ENCODE peak calls at places on chromosomes 2 and 18, in nine cellular contexts. One of them, this sample, is unnamed.

GRCh38 chr18:62281684-62282083 is 43.4 kb upstream of the TNFRSF11A start:
- DNase-seq in breast epithelium: no peak
- DNase-seq in Karpas-422: no peak
- DNase-seq in mammary epithelial cell: peak; percentile 74
- DNase-seq in right atrium auricular region: no peak
- DNase-seq in testis: no peak
- DNase-seq in mesendoderm: no peak
- DNase-seq in bronchial epithelial cell: peak; percentile 91
- DNase-seq in NT2/D1: no peak
- DNase-seq in this sample: peak; percentile 90

GRCh38 chr2:224085246-224085645 is 46.2 kb upstream of the SERPINE2 start:
- DNase-seq in right atrium auricular region: no peak
- DNase-seq in mammary epithelial cell: peak; percentile 71
- DNase-seq in testis: no peak
- DNase-seq in Karpas-422: no peak
- DNase-seq in bronchial epithelial cell: peak; percentile 76
- DNase-seq in mesendoderm: no peak
- DNase-seq in NT2/D1: no peak
- DNase-seq in breast epithelium: no peak
- DNase-seq in this sample: peak; percentile 82

GRCh38 chr2:168452781-168453180 is 3.3 kb upstream of the CERS6 start:
- DNase-seq in bronchial epithelial cell: peak; percentile 59
- DNase-seq in mesendoderm: no peak
- DNase-seq in breast epithelium: no peak
- DNase-seq in NT2/D1: no peak
- DNase-seq in Karpas-422: no peak
- DNase-seq in testis: no peak
- DNase-seq in mammary epithelial cell: peak; percentile 46
- DNase-seq in right atrium auricular region: no peak
- DNase-seq in this sample: no peak

GRCh38 chr2:48768669-48769068 is 13.1 kb upstream of the LHCGR start:
- DNase-seq in breast epithelium: no peak
- DNase-seq in Karpas-422: no peak
- DNase-seq in mesendoderm: peak; percentile 63
- DNase-seq in bronchial epithelial cell: no peak
- DNase-seq in NT2/D1: no peak
- DNase-seq in testis: no peak
- DNase-seq in right atrium auricular region: no peak
- DNase-seq in mammary epithelial cell: peak; percentile 7
- DNase-seq in this sample: no peak

GRCh38 chr2:8604262-8604661 is 77.6 kb upstream of the ID2 start:
- DNase-seq in breast epithelium: no peak
- DNase-seq in mesendoderm: no peak
- DNase-seq in bronchial epithelial cell: peak; percentile 32
- DNase-seq in Karpas-422: no peak
- DNase-seq in NT2/D1: no peak
- DNase-seq in testis: no peak
- DNase-seq in right atrium auricular region: no peak
- DNase-seq in mammary epithelial cell: no peak
- DNase-seq in this sample: peak; percentile 79

GRCh38 chr18:61360440-61361383 is 27.5 kb downstream of the CDH20 start:
- DNase-seq in mesendoderm: no peak
- DNase-seq in NT2/D1: no peak
- DNase-seq in mammary epithelial cell: no peak
- DNase-seq in testis: no peak
- DNase-seq in right atrium auricular region: no peak
- DNase-seq in Karpas-422: peak; percentile 45
- DNase-seq in breast epithelium: no peak
- DNase-seq in bronchial epithelial cell: no peak
- DNase-seq in this sample: no peak

GRCh38 chr2:241863021-241863954 is 4.6 kb upstream of the PDCD1 start:
- DNase-seq in bronchial epithelial cell: no peak
- DNase-seq in mammary epithelial cell: no peak
- DNase-seq in mesendoderm: no peak
- DNase-seq in NT2/D1: no peak
- DNase-seq in breast epithelium: no peak
- DNase-seq in right atrium auricular region: no peak
- DNase-seq in Karpas-422: no peak
- DNase-seq in testis: peak; percentile 64
- DNase-seq in this sample: no peak

GRCh38 chr2:23632831-23633395 is 247.9 kb downstream of the KLHL29 start:
- DNase-seq in NT2/D1: no peak
- DNase-seq in mammary epithelial cell: no peak
- DNase-seq in testis: no peak
- DNase-seq in right atrium auricular region: no peak
- DNase-seq in breast epithelium: no peak
- DNase-seq in Karpas-422: no peak
- DNase-seq in mesendoderm: no peak
- DNase-seq in bronchial epithelial cell: no peak
- DNase-seq in this sample: no peak

GRCh38 chr2:175950512-175950911 is 51.6 kb downstream of the LNPK start:
- DNase-seq in mesendoderm: no peak
- DNase-seq in right atrium auricular region: no peak
- DNase-seq in breast epithelium: no peak
- DNase-seq in Karpas-422: no peak
- DNase-seq in NT2/D1: no peak
- DNase-seq in bronchial epithelial cell: no peak
- DNase-seq in mammary epithelial cell: no peak
- DNase-seq in testis: no peak
- DNase-seq in this sample: no peak

GRCh38 chr2:175948202-175948601 is 53.9 kb downstream of the LNPK start:
- DNase-seq in NT2/D1: no peak
- DNase-seq in mammary epithelial cell: no peak
- DNase-seq in breast epithelium: no peak
- DNase-seq in right atrium auricular region: no peak
- DNase-seq in bronchial epithelial cell: no peak
- DNase-seq in testis: no peak
- DNase-seq in mesendoderm: no peak
- DNase-seq in Karpas-422: no peak
- DNase-seq in this sample: no peak

GRCh38 chr2:175941699-175942098 is 60.4 kb downstream of the LNPK start:
- DNase-seq in right atrium auricular region: no peak
- DNase-seq in breast epithelium: no peak
- DNase-seq in NT2/D1: no peak
- DNase-seq in mesendoderm: no peak
- DNase-seq in testis: no peak
- DNase-seq in Karpas-422: no peak
- DNase-seq in bronchial epithelial cell: no peak
- DNase-seq in mammary epithelial cell: no peak
- DNase-seq in this sample: no peak

GRCh38 chr2:175947073-175947472 is 55.0 kb downstream of the LNPK start:
- DNase-seq in breast epithelium: no peak
- DNase-seq in testis: no peak
- DNase-seq in mesendoderm: no peak
- DNase-seq in Karpas-422: no peak
- DNase-seq in NT2/D1: no peak
- DNase-seq in right atrium auricular region: no peak
- DNase-seq in bronchial epithelial cell: no peak
- DNase-seq in mammary epithelial cell: no peak
- DNase-seq in this sample: no peak
- H3K4me3 ChIP-seq in breast epithelium: no peak overlapping the region
- H3K4me3 ChIP-seq in testis: no peak overlapping the region
- H3K4me3 ChIP-seq in mesendoderm: no peak overlapping the region
- H3K4me3 ChIP-seq in Karpas-422: no peak overlapping the region
- H3K4me3 ChIP-seq in NT2/D1: no peak overlapping the region
- H3K4me3 ChIP-seq in right atrium auricular region: no peak overlapping the region
- H3K4me3 ChIP-seq in bronchial epithelial cell: no peak overlapping the region
- H3K4me3 ChIP-seq in mammary epithelial cell: no peak overlapping the region
- H3K4me3 ChIP-seq in this sample: no peak overlapping the region

GRCh38 chr2:112062894-112063293 is 7.8 kb downstream of the TMEM87B start:
- DNase-seq in mammary epithelial cell: no peak
- DNase-seq in Karpas-422: no peak
- DNase-seq in mesendoderm: no peak
- DNase-seq in testis: no peak
- DNase-seq in NT2/D1: no peak
- DNase-seq in breast epithelium: no peak
- DNase-seq in right atrium auricular region: no peak
- DNase-seq in bronchial epithelial cell: no peak
- DNase-seq in this sample: no peak
- H3K36me3 ChIP-seq in mammary epithelial cell: peaks cover 17% of the 10 kb centered on the region
- H3K36me3 ChIP-seq in Karpas-422: peaks cover 58% of the 10 kb centered on the region
- H3K36me3 ChIP-seq in mesendoderm: peaks cover 2% of the 10 kb centered on the region
- H3K36me3 ChIP-seq in testis: no peaks in the 10 kb centered on the region
- H3K36me3 ChIP-seq in NT2/D1: peaks cover 48% of the 10 kb centered on the region
- H3K36me3 ChIP-seq in breast epithelium: no peaks in the 10 kb centered on the region
- H3K36me3 ChIP-seq in right atrium auricular region: peaks cover 27% of the 10 kb centered on the region
- H3K36me3 ChIP-seq in bronchial epithelial cell: peaks cover 19% of the 10 kb centered on the region
- H3K36me3 ChIP-seq in this sample: peaks cover 28% of the 10 kb centered on the region

GRCh38 chr2:173962583-173963110 is 2.5 kb downstream of the SP3 start:
- DNase-seq in right atrium auricular region: no peak
- DNase-seq in testis: no peak
- DNase-seq in breast epithelium: no peak
- DNase-seq in NT2/D1: no peak
- DNase-seq in Karpas-422: peak; percentile 63
- DNase-seq in mammary epithelial cell: no peak
- DNase-seq in mesendoderm: no peak
- DNase-seq in bronchial epithelial cell: no peak
- DNase-seq in this sample: no peak

GRCh38 chr2:173963323-173963816 is 1.8 kb downstream of the SP3 start:
- DNase-seq in NT2/D1: no peak
- DNase-seq in Karpas-422: peak; percentile 90
- DNase-seq in mesendoderm: peak; percentile 83
- DNase-seq in testis: peak; percentile 47
- DNase-seq in bronchial epithelial cell: peak; percentile 67
- DNase-seq in right atrium auricular region: no peak
- DNase-seq in breast epithelium: no peak
- DNase-seq in mammary epithelial cell: peak; percentile 69
- DNase-seq in this sample: peak; percentile 63

GRCh38 chr2:173963817-173964564 is 1.2 kb downstream of the SP3 start:
- DNase-seq in mammary epithelial cell: peak; percentile 86
- DNase-seq in right atrium auricular region: peak; percentile 86
- DNase-seq in breast epithelium: peak; percentile 88
- DNase-seq in mesendoderm: peak; percentile 95
- DNase-seq in testis: peak; percentile 91
- DNase-seq in Karpas-422: peak; percentile 95
- DNase-seq in NT2/D1: peak; percentile 81
- DNase-seq in bronchial epithelial cell: peak; percentile 74
- DNase-seq in this sample: peak; percentile 80

GRCh38 chr2:173961346-173961705 is 3.8 kb downstream of the SP3 start:
- DNase-seq in breast epithelium: no peak
- DNase-seq in Karpas-422: no peak
- DNase-seq in mesendoderm: no peak
- DNase-seq in testis: no peak
- DNase-seq in mammary epithelial cell: no peak
- DNase-seq in bronchial epithelial cell: no peak
- DNase-seq in NT2/D1: no peak
- DNase-seq in right atrium auricular region: no peak
- DNase-seq in this sample: peak; percentile 85

DNA sequence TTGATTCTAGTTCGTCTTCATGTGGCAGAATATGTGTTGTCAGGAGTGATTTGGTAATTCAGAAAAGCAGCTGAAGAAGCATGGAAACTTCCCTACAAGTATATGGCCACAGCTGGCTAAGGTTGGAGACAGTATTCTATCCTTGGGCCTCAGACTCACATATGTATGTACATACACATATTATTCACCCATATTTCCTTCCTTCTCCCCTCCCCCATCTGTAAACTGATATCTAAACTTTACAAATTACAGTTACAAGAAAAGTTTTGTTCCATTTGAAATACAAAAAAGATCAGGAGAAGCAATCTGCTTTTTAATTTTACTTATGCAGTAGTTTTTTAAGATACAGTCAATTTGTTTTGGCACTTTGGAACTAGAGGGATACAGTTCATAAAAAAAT is 3.1 kb downstream of the SP3 start:
- DNase-seq in Karpas-422: no peak
- DNase-seq in breast epithelium: no peak
- DNase-seq in mesendoderm: no peak
- DNase-seq in mammary epithelial cell: no peak
- DNase-seq in NT2/D1: no peak
- DNase-seq in bronchial epithelial cell: peak; percentile 58
- DNase-seq in right atrium auricular region: no peak
- DNase-seq in testis: no peak
- DNase-seq in this sample: peak; percentile 37
- H3K4me3 ChIP-seq in Karpas-422: peak overlapping the region; percentile 80
- H3K4me3 ChIP-seq in breast epithelium: no peak overlapping the region
- H3K4me3 ChIP-seq in mesendoderm: no peak overlapping the region
- H3K4me3 ChIP-seq in mammary epithelial cell: peak overlapping the region; percentile 73
- H3K4me3 ChIP-seq in NT2/D1: peak overlapping the region; percentile 66
- H3K4me3 ChIP-seq in bronchial epithelial cell: peak overlapping the region; percentile 88
- H3K4me3 ChIP-seq in right atrium auricular region: no peak overlapping the region
- H3K4me3 ChIP-seq in testis: no peak overlapping the region
- H3K4me3 ChIP-seq in this sample: peak overlapping the region; percentile 77

GRCh38 chr18:21826196-21826595 is 85.6 kb downstream of the MIB1 start:
- DNase-seq in right atrium auricular region: no peak
- DNase-seq in NT2/D1: no peak
- DNase-seq in testis: no peak
- DNase-seq in Karpas-422: no peak
- DNase-seq in breast epithelium: no peak
- DNase-seq in mammary epithelial cell: peak; percentile 78
- DNase-seq in mesendoderm: no peak
- DNase-seq in bronchial epithelial cell: peak; percentile 97
- DNase-seq in this sample: peak; percentile 49

GRCh38 chr18:21823848-21824247 is 83.3 kb downstream of the MIB1 start:
- DNase-seq in NT2/D1: no peak
- DNase-seq in breast epithelium: no peak
- DNase-seq in mammary epithelial cell: no peak
- DNase-seq in bronchial epithelial cell: no peak
- DNase-seq in mesendoderm: no peak
- DNase-seq in Karpas-422: no peak
- DNase-seq in testis: no peak
- DNase-seq in right atrium auricular region: no peak
- DNase-seq in this sample: no peak

GRCh38 chr18:21820811-21821143 is 80.2 kb downstream of the MIB1 start:
- DNase-seq in mesendoderm: no peak
- DNase-seq in testis: no peak
- DNase-seq in breast epithelium: no peak
- DNase-seq in bronchial epithelial cell: no peak
- DNase-seq in Karpas-422: no peak
- DNase-seq in NT2/D1: no peak
- DNase-seq in mammary epithelial cell: no peak
- DNase-seq in right atrium auricular region: no peak
- DNase-seq in this sample: no peak

GRCh38 chr18:21815101-21815500 is 74.5 kb downstream of the MIB1 start:
- DNase-seq in mammary epithelial cell: no peak
- DNase-seq in mesendoderm: no peak
- DNase-seq in bronchial epithelial cell: no peak
- DNase-seq in breast epithelium: no peak
- DNase-seq in testis: no peak
- DNase-seq in NT2/D1: no peak
- DNase-seq in Karpas-422: no peak
- DNase-seq in right atrium auricular region: no peak
- DNase-seq in this sample: no peak

DNA sequence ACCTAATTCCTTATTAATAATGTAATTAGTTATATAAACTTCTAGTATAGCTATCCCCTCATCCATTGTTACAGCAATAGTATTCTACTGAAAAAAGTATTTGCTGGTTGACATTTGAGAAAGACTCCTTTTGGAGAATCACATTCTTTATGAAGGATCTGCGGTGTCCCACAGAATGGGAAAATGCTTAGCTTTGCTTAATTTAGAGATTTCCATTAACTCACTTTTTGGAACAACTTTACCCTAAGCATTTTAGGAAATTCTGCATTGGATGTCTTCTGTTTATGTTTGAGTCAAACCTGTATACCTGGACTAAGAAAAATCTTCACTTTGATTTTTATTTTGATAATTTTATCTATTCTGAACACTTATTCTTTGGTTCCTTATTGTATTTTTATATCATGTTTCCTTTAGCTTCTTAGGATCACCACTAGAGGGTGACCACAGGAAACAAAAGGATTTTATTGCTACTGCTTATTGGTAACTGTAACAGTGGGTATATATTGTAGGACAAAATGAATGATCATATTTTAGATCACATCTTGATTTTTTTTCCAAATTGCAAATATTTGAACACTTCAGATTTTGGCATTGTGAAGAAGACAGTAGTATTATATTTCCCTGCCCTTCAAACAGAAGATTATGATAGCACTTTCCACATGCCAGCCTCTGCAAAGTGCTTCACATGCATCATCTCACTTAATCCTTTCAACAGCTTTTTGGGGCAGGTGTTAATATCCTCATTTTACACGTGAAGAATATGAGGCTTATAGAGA is 79.6 kb downstream of the MIB1 start:
- DNase-seq in right atrium auricular region: no peak
- DNase-seq in NT2/D1: no peak
- DNase-seq in testis: no peak
- DNase-seq in mammary epithelial cell: peak; percentile 4
- DNase-seq in mesendoderm: peak; percentile 25
- DNase-seq in breast epithelium: no peak
- DNase-seq in bronchial epithelial cell: peak; percentile 17
- DNase-seq in Karpas-422: no peak
- DNase-seq in this sample: peak; percentile 28
- H3K36me3 ChIP-seq in right atrium auricular region: peaks cover 5% of the 10 kb centered on the region
- H3K36me3 ChIP-seq in NT2/D1: peaks cover 33% of the 10 kb centered on the region
- H3K36me3 ChIP-seq in testis: no peaks in the 10 kb centered on the region
- H3K36me3 ChIP-seq in mammary epithelial cell: peaks cover 7% of the 10 kb centered on the region
- H3K36me3 ChIP-seq in mesendoderm: no peaks in the 10 kb centered on the region
- H3K36me3 ChIP-seq in breast epithelium: no peaks in the 10 kb centered on the region
- H3K36me3 ChIP-seq in bronchial epithelial cell: peaks cover 3% of the 10 kb centered on the region
- H3K36me3 ChIP-seq in Karpas-422: peaks cover 14% of the 10 kb centered on the region
- H3K36me3 ChIP-seq in this sample: no peaks in the 10 kb centered on the region